ENCODE peak calls at places on chromosomes 3 and 15, in seven cellular contexts. S is amniotic stem cell; H is stimulated activated CD8-positive, alpha-beta memory T cell treated with anti-CD3 and anti-CD28 coated beads, Interleukin-2, amount 100 ng/mL, for 1 hour; L is GM13977; A is effector CD4-positive, alpha-beta T cell; D is cerebellum; P is HFF-Myc. X is an unnamed sample.

GRCh38 chr3:69646287-69647067 is 92.8 kb upstream of the MITF start:
- DNase-seq in S (no peak), H (no peak), L (no peak), A (no peak), D (no peak), P (no peak), X (no peak)

GRCh38 chr3:102979202-102979601 is 544.4 kb downstream of the ZPLD1 start:
- DNase-seq in S (no peak), H (no peak), L (no peak), A (no peak), D (no peak), P (no peak), X (no peak)

GRCh38 chr3:156377266-156377665 is 177.7 kb downstream of the SSR3 start:
- DNase-seq in S (no peak), H (no peak), L (no peak), A (no peak), D (no peak), P (no peak), X (no peak)

GRCh38 chr3:180690061-180690460 is 10.8 kb upstream of the CCDC39 start:
- DNase-seq in S (no peak), H (no peak), L (no peak), A (no peak), D (no peak), P (no peak), X (no peak)

GRCh38 chr15:27668471-27669220 is 430.5 kb downstream of the OCA2 start:
- DNase-seq in S (no peak), H (no peak), L (no peak), A (no peak), D (no peak), P (no peak), X (no peak)

GRCh38 chr3:20280257-20280656 is 94.3 kb upstream of the SGO1 start:
- DNase-seq in S (no peak), H (no peak), L (no peak), A (no peak), D (no peak), P (no peak), X (no peak)

GRCh38 chr15:55627730-55628368 is 39.7 kb upstream of the PYGO1 start:
- DNase-seq in S (peak), H (no peak), L (no peak), A (no peak), D (no peak), P (peak), X (no peak)

GRCh38 chr3:178850452-178851166 is 221.0 kb downstream of the ZMAT3 start:
- DNase-seq in S (no peak), H (no peak), L (no peak), A (no peak), D (no peak), P (no peak), X (no peak)

GRCh38 chr3:128383316-128384235 is 83.1 kb downstream of the DNAJB8 start:
- DNase-seq in S (no peak), H (peak), L (no peak), A (no peak), D (peak), P (no peak), X (peak)

GRCh38 chr3:18772699-18773305 is 347.7 kb upstream of the SATB1 start:
- DNase-seq in S (no peak), H (no peak), L (no peak), A (no peak), D (peak), P (no peak), X (no peak)

GRCh38 chr15:72169921-72170611 is 27.5 kb downstream of the GRAMD2A start:
- DNase-seq in S (no peak), H (no peak), L (no peak), A (no peak), D (no peak), P (no peak), X (no peak)

GRCh38 chr3:175103298-175103697 is 244.2 kb downstream of the NAALADL2 start:
- DNase-seq in S (no peak), H (no peak), L (no peak), A (no peak), D (no peak), P (no peak), X (no peak)

GRCh38 chr3:151402349-151402748 is 17.8 kb upstream of the P2RY12 start:
- DNase-seq in S (no peak), H (no peak), L (no peak), A (no peak), D (no peak), P (peak), X (no peak)

GRCh38 chr3:53122255-53122932 is 7.8 kb downstream of the RFT1 start:
- DNase-seq in S (no peak), H (no peak), L (no peak), A (no peak), D (no peak), P (no peak), X (no peak)

GRCh38 chr3:48088056-48088748 is 72.0 kb upstream of the MAP4 start:
- DNase-seq in S (no peak), H (peak), L (no peak), A (no peak), D (peak), P (no peak), X (peak)

GRCh38 chr15:92801412-92801773 is 98.7 kb upstream of the CHD2 start:
- DNase-seq in S (no peak), H (no peak), L (no peak), A (no peak), D (no peak), P (peak), X (no peak)

GRCh38 chr15:56160966-56161365 is 82.7 kb downstream of the RFX7 start:
- DNase-seq in S (no peak), H (no peak), L (no peak), A (no peak), D (no peak), P (no peak), X (no peak)

GRCh38 chr15:91849749-91850161 is 3.8 kb upstream of the SLCO3A1 start:
- DNase-seq in S (no peak), H (no peak), L (no peak), A (no peak), D (peak), P (no peak), X (peak)

GRCh38 chr3:146834917-146835316 is 229.8 kb upstream of the PLSCR5 start:
- DNase-seq in S (no peak), H (no peak), L (no peak), A (no peak), D (no peak), P (no peak), X (no peak)

GRCh38 chr15:74489518-74490338 is 28.8 kb upstream of the UBL7 start:
- DNase-seq in S (peak), H (peak), L (peak), A (peak), D (peak), P (peak), X (peak)

GRCh38 chr15:39053480-39053879 is 488.9 kb upstream of the RASGRP1 start:
- DNase-seq in S (no peak), H (no peak), L (no peak), A (no peak), D (no peak), P (no peak), X (no peak)

GRCh38 chr15:75121547-75121946 is 80.1 kb upstream of the C15orf39 start:
- DNase-seq in S (no peak), H (no peak), L (no peak), A (no peak), D (no peak), P (no peak), X (no peak)

GRCh38 chr3:72860846-72861245 is 12.6 kb upstream of the SHQ1 start:
- DNase-seq in S (no peak), H (no peak), L (no peak), A (no peak), D (no peak), P (no peak), X (no peak)